ENCODE peak calls at places on chromosomes 7 and 10, in five cellular contexts. Z is AG04450, O is esophagus muscularis mucosa, G is endothelial cell of umbilical vein, N is pancreas. E is an unnamed sample.

GRCh38 chr7:28483112-28483511 is 70.8 kb downstream of the CREB5 start:
- DNase-seq in O (no peak), G (no peak), N (no peak), Z (no peak), E (no peak)

GRCh38 chr10:4719040-4719439 is 107.0 kb upstream of the AKR1E2 start:
- DNase-seq in G (no peak), N (no peak), O (no peak), Z (no peak), E (no peak)

GRCh38 chr10:97676770-97677581 is 10.1 kb downstream of the AVPI1 start:
- DNase-seq in O (no peak), G (peak; percentile 61), N (no peak), Z (no peak), E (no peak)

GRCh38 chr10:72043016-72043834 is 45.1 kb downstream of the SPOCK2 start:
- DNase-seq in O (no peak), Z (no peak), G (no peak), N (no peak), E (no peak)

GRCh38 chr7:151796091-151796870 is 80.6 kb downstream of the PRKAG2 start:
- DNase-seq in G (no peak), Z (no peak), N (no peak), O (no peak), E (no peak)

GRCh38 chr10:117318909-117319308 is 56.3 kb downstream of the PDZD8 start:
- DNase-seq in O (no peak), N (no peak), Z (no peak), G (peak; percentile 13), E (no peak)

GRCh38 chr10:115432188-115432819 is 339.1 kb downstream of the ATRNL1 start:
- DNase-seq in N (no peak), G (peak; percentile 3), O (no peak), Z (no peak), E (no peak)

GRCh38 chr7:51080622-51081269 is 235.9 kb downstream of the COBL start:
- DNase-seq in O (peak; percentile 81), N (no peak), G (no peak), Z (no peak), E (no peak)

GRCh38 chr7:28926871-28927597 is 31.1 kb downstream of the TRIL start:
- DNase-seq in N (peak; percentile 68), Z (peak; percentile 76), G (peak; percentile 83), O (no peak), E (peak; percentile 26)

GRCh38 chr7:130632111-130632510 is 36.4 kb downstream of the COPG2 start:
- DNase-seq in O (no peak), N (no peak), Z (no peak), G (peak; percentile 49), E (peak; percentile 14)

GRCh38 chr7:30750574-30751256 is 1.2 kb upstream of the INMT start:
- DNase-seq in G (no peak), Z (peak; percentile 89), O (no peak), N (no peak), E (no peak)

GRCh38 chr7:109126404-109127050 is 556.9 kb downstream of the DNAJB9 start:
- DNase-seq in N (no peak), Z (no peak), O (no peak), G (no peak), E (no peak)

GRCh38 chr10:16915308-16915707 is 98.1 kb upstream of the RSU1 start:
- DNase-seq in N (no peak), G (peak; percentile 8), Z (no peak), O (no peak), E (no peak)

GRCh38 chr7:143305423-143306070 is 10.4 kb upstream of the CLCN1 start:
- DNase-seq in Z (no peak), G (peak; percentile 57), N (peak; percentile 83), O (no peak), E (no peak)

GRCh38 chr10:93458821-93459257 is 23.3 kb downstream of the MYOF start:
- DNase-seq in G (peak; percentile 98), O (peak; percentile 96), N (peak; percentile 59), Z (peak; percentile 100), E (peak; percentile 88)

GRCh38 chr7:91772100-91772794 is 108.3 kb downstream of the MTERF1 start:
- DNase-seq in O (no peak), N (no peak), G (no peak), Z (no peak), E (peak; percentile 87)

GRCh38 chr10:784377-784758 is 94.9 kb upstream of the DIP2C start:
- DNase-seq in O (no peak), Z (no peak), N (peak; percentile 31), G (no peak), E (no peak)

GRCh38 chr7:86653919-86654659 is 10.4 kb downstream of the GRM3 start:
- DNase-seq in N (peak; percentile 21), G (no peak), O (no peak), Z (no peak), E (no peak)

GRCh38 chr7:110090113-110090820 is 1000.7 kb upstream of the LRRN3 start:
- DNase-seq in N (no peak), O (no peak), Z (no peak), G (peak; percentile 48), E (no peak)

GRCh38 chr7:122885583-122886356 is 490 bp downstream of the CADPS2 start:
- DNase-seq in G (peak; percentile 66), N (no peak), O (no peak), Z (no peak), E (no peak)

GRCh38 chr7:157299613-157300405 is 37.0 kb upstream of the DNAJB6 start:
- DNase-seq in G (no peak), O (no peak), Z (no peak), N (no peak), E (no peak)

GRCh38 chr10:25059990-25060389 is 43.6 kb downstream of the THNSL1 start:
- DNase-seq in O (no peak), Z (peak; percentile 52), G (peak; percentile 50), N (peak; percentile 62), E (peak; percentile 70)

GRCh38 chr7:25988640-25989039 is 163.4 kb upstream of the NFE2L3 start:
- DNase-seq in Z (no peak), N (no peak), O (no peak), G (no peak), E (no peak)

GRCh38 chr7:22001345-22002004 is 55.8 kb upstream of the CDCA7L start:
- DNase-seq in O (peak; percentile 12), Z (peak; percentile 16), G (peak; percentile 86), N (no peak), E (peak; percentile 46)

GRCh38 chr10:8594176-8594575 is 539.7 kb downstream of the GATA3 start:
- DNase-seq in N (no peak), Z (no peak), G (no peak), O (no peak), E (peak; percentile 99)

GRCh38 chr7:73364006-73364728 is 36.2 kb downstream of the FKBP6 start:
- DNase-seq in N (no peak), O (no peak), Z (no peak), G (no peak), E (no peak)

GRCh38 chr7:96332325-96332724 is 10.4 kb upstream of the SLC25A13 start:
- DNase-seq in G (no peak), N (no peak), O (peak; percentile 14), Z (no peak), E (no peak)

GRCh38 chr10:21488954-21489446 is 36.5 kb downstream of the SKIDA1 start:
- DNase-seq in N (no peak), G (no peak), Z (no peak), O (no peak), E (no peak)

GRCh38 chr10:13505040-13505680 is 23.7 kb downstream of the BEND7 start:
- DNase-seq in O (no peak), Z (no peak), G (no peak), N (no peak), E (no peak)

GRCh38 chr10:113576853-113577252 is 24.0 kb downstream of the HABP2 start:
- DNase-seq in G (peak; percentile 10), N (no peak), Z (no peak), O (no peak), E (no peak)

GRCh38 chr10:84540022-84540616 is 211.7 kb downstream of the CCSER2 start:
- DNase-seq in O (no peak), Z (peak; percentile 49), N (no peak), G (no peak), E (peak; percentile 14)

GRCh38 chr10:14604181-14605142 is 170.2 kb downstream of the FAM107B start:
- DNase-seq in N (peak; percentile 86), Z (no peak), G (peak; percentile 71), O (peak; percentile 95), E (no peak)

GRCh38 chr10:60182691-60183090 is 207.0 kb downstream of the ANK3 start:
- DNase-seq in Z (no peak), O (no peak), G (peak; percentile 20), N (no peak), E (no peak)

GRCh38 chr10:42943025-42943818 is 133.6 kb upstream of the RET start:
- DNase-seq in G (no peak), N (no peak), O (no peak), Z (no peak), E (no peak)

GRCh38 chr7:141333459-141333858 is 217.8 kb upstream of the AGK start:
- DNase-seq in G (no peak), N (no peak), O (no peak), Z (no peak), E (no peak)

GRCh38 chr10:25786181-25786580 is 147.8 kb upstream of the MYO3A start:
- DNase-seq in N (no peak), Z (no peak), G (no peak), O (no peak), E (no peak)

GRCh38 chr10:46033602-46034011 is 3.2 kb upstream of the NCOA4 start:
- DNase-seq in N (no peak), O (no peak), Z (peak; percentile 67), G (peak; percentile 79), E (peak; percentile 46)

GRCh38 chr7:76108540-76109233 is 60.8 kb downstream of the MDH2 start:
- DNase-seq in N (peak; percentile 52), O (no peak), Z (no peak), G (no peak), E (no peak)
- H3K27ac ChIP-seq in N (peak overlapping the region; percentile 60), O (no peak overlapping the region), Z (no peak overlapping the region), G (no peak overlapping the region), E (peak overlapping the region; percentile 90)

DNA sequence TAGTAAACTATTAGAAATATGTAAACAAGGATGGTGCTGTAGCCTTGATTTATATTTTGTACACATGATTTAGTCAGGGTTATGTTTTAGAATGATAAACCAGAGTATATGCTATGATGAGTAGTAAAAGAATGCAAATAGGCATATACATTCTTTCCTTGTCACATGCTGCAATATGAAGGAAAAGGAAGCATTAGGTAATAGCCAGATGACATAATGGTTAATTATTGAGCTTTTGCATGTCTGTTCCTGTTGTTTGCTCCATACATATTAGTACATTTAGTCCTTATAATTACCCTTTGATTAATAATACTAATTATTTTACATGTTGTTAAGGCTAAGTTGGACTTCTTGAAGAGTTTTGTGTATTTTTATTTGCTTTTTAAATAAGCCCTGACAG is 68.2 kb downstream of the PHTF2 start:
- DNase-seq in O (no peak), G (peak; percentile 79), N (no peak), Z (peak; percentile 41), E (peak; percentile 40)
- H3K27ac ChIP-seq in O (no peak overlapping the region), G (peak overlapping the region; percentile 95), N (no peak overlapping the region), Z (peak overlapping the region; percentile 66), E (peak overlapping the region; percentile 77)

GRCh38 chr10:70596110-70596798 is 6.3 kb downstream of the PRF1 start:
- DNase-seq in N (no peak), Z (no peak), G (no peak), O (no peak), E (no peak)
- H3K27ac ChIP-seq in N (no peak overlapping the region), Z (no peak overlapping the region), G (no peak overlapping the region), O (no peak overlapping the region), E (no peak overlapping the region)

DNA sequence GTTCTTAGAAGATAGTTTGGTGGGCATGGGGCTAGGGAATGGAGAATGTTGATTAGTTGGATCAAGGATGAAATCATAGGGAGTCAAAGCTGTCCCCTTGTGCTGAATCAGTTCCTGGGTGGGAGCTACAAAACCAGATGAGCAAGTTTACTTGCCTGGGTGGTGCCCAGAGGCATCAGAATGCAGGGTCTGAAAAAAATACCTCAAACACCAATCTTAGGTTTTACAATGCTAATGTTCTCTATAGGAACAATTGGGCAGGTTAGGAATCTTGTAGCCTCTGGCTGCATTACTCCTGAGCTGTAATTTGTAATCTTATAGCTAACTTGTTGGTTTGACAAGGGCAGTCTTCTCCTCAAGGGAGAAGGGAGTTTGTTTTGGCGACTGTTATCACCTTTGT is 34.4 kb downstream of the LHFPL3 start:
- DNase-seq in O (no peak), G (no peak), N (no peak), Z (no peak), E (no peak)
- H3K27ac ChIP-seq in O (no peak overlapping the region), G (no peak overlapping the region), N (no peak overlapping the region), Z (no peak overlapping the region), E (no peak overlapping the region)